ENCODE peak calls at places on chromosome 2, in ten cellular contexts. L, M, J, H, W, X, D, A, Q and Z are unnamed samples.

GRCh38 chr2:207097278-207097677 is 68.5 kb downstream of the KLF7 start:
- DNase-seq in L (no peak), M (no peak), J (no peak), H (no peak), W (no peak), X (no peak), D (no peak), A (no peak), Q (no peak), Z (no peak)

GRCh38 chr2:40346535-40347354 is 105.1 kb downstream of the SLC8A1 start:
- DNase-seq in L (no peak), M (no peak), J (no peak), H (no peak), W (no peak), X (peak), D (no peak), A (no peak), Q (no peak), Z (no peak)

GRCh38 chr2:134539946-134540345 is 178.9 kb downstream of the TMEM163 start:
- DNase-seq in L (no peak), M (no peak), J (peak), H (no peak), W (no peak), X (no peak), D (no peak), A (no peak), Q (no peak), Z (no peak)

GRCh38 chr2:237877576-237878307 is 18.3 kb downstream of the RAMP1 start:
- DNase-seq in L (no peak), M (no peak), J (no peak), H (no peak), W (no peak), X (no peak), D (no peak), A (no peak), Q (no peak), Z (no peak)

GRCh38 chr2:172038604-172039003 is 38.9 kb downstream of the METAP1D start:
- DNase-seq in L (no peak), M (no peak), J (no peak), H (no peak), W (no peak), X (peak), D (no peak), A (no peak), Q (no peak), Z (no peak)

GRCh38 chr2:25835906-25836305 is 42.4 kb downstream of the ASXL2 start:
- DNase-seq in L (no peak), M (no peak), J (no peak), H (no peak), W (no peak), X (no peak), D (no peak), A (no peak), Q (no peak), Z (no peak)

GRCh38 chr2:81600088-81600487 is 1295.5 kb upstream of the LRRTM1 start:
- DNase-seq in L (no peak), M (no peak), J (no peak), H (no peak), W (no peak), X (no peak), D (no peak), A (no peak), Q (no peak), Z (no peak)

GRCh38 chr2:80968450-80968849 is 663.9 kb upstream of the LRRTM1 start:
- DNase-seq in L (no peak), M (no peak), J (no peak), H (no peak), W (no peak), X (no peak), D (no peak), A (no peak), Q (no peak), Z (no peak)

GRCh38 chr2:71545572-71546274 is 92.4 kb downstream of the DYSF start:
- DNase-seq in L (peak), M (peak), J (no peak), H (peak), W (peak), X (peak), D (peak), A (peak), Q (no peak), Z (no peak)

GRCh38 chr2:24399434-24400206 is 39.3 kb upstream of the ITSN2 start:
- DNase-seq in L (no peak), M (peak), J (peak), H (no peak), W (no peak), X (no peak), D (no peak), A (peak), Q (no peak), Z (peak)

GRCh38 chr2:226414313-226414712 is 385.3 kb downstream of the IRS1 start:
- DNase-seq in L (no peak), M (no peak), J (no peak), H (no peak), W (no peak), X (no peak), D (no peak), A (no peak), Q (no peak), Z (no peak)

GRCh38 chr2:120388222-120389035 is 42.5 kb downstream of the INHBB start:
- DNase-seq in L (no peak), M (no peak), J (no peak), H (no peak), W (no peak), X (no peak), D (no peak), A (no peak), Q (no peak), Z (no peak)

GRCh38 chr2:240358080-240358479 is 77.4 kb upstream of the GPC1 start:
- DNase-seq in L (no peak), M (no peak), J (no peak), H (no peak), W (no peak), X (no peak), D (no peak), A (no peak), Q (no peak), Z (no peak)

GRCh38 chr2:240992572-240993291 is 5.7 kb upstream of the SNED1 start:
- DNase-seq in L (no peak), M (no peak), J (no peak), H (no peak), W (no peak), X (no peak), D (no peak), A (no peak), Q (no peak), Z (no peak)

GRCh38 chr2:213288913-213289700 is 4.8 kb downstream of the SPAG16 start:
- DNase-seq in L (no peak), M (no peak), J (no peak), H (no peak), W (no peak), X (peak), D (no peak), A (no peak), Q (no peak), Z (no peak)

GRCh38 chr2:171293661-171294060 is 133.0 kb upstream of the TLK1 start:
- DNase-seq in L (no peak), M (no peak), J (no peak), H (no peak), W (no peak), X (no peak), D (no peak), A (no peak), Q (no peak), Z (no peak)

GRCh38 chr2:203849010-203849409 is 18.6 kb upstream of the CTLA4 start:
- DNase-seq in L (no peak), M (no peak), J (no peak), H (no peak), W (no peak), X (no peak), D (no peak), A (no peak), Q (no peak), Z (no peak)

GRCh38 chr2:174632847-174633620 is 35.4 kb upstream of the WIPF1 start:
- DNase-seq in L (no peak), M (no peak), J (no peak), H (no peak), W (no peak), X (no peak), D (no peak), A (no peak), Q (no peak), Z (no peak)

GRCh38 chr2:152499411-152499810 is 164.4 kb downstream of the FMNL2 start:
- DNase-seq in L (no peak), M (no peak), J (no peak), H (no peak), W (no peak), X (no peak), D (no peak), A (no peak), Q (no peak), Z (no peak)

GRCh38 chr2:157087373-157088005 is 170.0 kb upstream of the GALNT5 start:
- DNase-seq in L (no peak), M (peak), J (no peak), H (peak), W (no peak), X (peak), D (no peak), A (no peak), Q (no peak), Z (no peak)